ENCODE peak calls at places on chromosomes 2 and 18, in five cellular contexts. Q is heart left ventricle; K is CD8-positive, alpha-beta memory T cell; D is fibroblast of lung; S is IMR-90. W is an unnamed sample.

GRCh38 chr2:163558286-163559009 is 177.4 kb downstream of the FIGN start:
- DNase-seq in Q (no peak), K (no peak), D (peak; percentile 29), S (no peak), W (no peak)

GRCh38 chr2:23549821-23550535 is 165.0 kb downstream of the KLHL29 start:
- DNase-seq in Q (no peak), K (no peak), D (peak; percentile 71), S (peak; percentile 50), W (no peak)

GRCh38 chr2:83478037-83478436 is 981.0 kb downstream of the SUCLG1 start:
- DNase-seq in Q (no peak), K (no peak), D (no peak), S (no peak), W (no peak)

GRCh38 chr18:22700920-22701319 is 232.2 kb upstream of the RBBP8 start:
- DNase-seq in Q (no peak), K (no peak), D (no peak), S (no peak), W (no peak)

GRCh38 chr2:74822771-74823283 is 11.1 kb upstream of the HK2 start:
- DNase-seq in Q (no peak), K (no peak), D (no peak), S (no peak), W (no peak)

GRCh38 chr2:20157606-20157970 is 67.3 kb downstream of the SDC1 start:
- DNase-seq in Q (no peak), K (no peak), D (peak; percentile 28), S (peak; percentile 54), W (no peak)

GRCh38 chr2:109173311-109174171 is 44.5 kb downstream of the SH3RF3 start:
- DNase-seq in Q (peak; percentile 85), K (no peak), D (peak; percentile 94), S (peak; percentile 87), W (peak; percentile 42)

GRCh38 chr18:37956902-37957301 is 391.3 kb upstream of the CELF4 start:
- DNase-seq in Q (no peak), K (no peak), D (no peak), S (no peak), W (no peak)

GRCh38 chr2:64866797-64867196 is 122.4 kb upstream of the SLC1A4 start:
- DNase-seq in Q (no peak), K (no peak), D (peak; percentile 94), S (peak; percentile 98), W (no peak)

GRCh38 chr2:169828141-169828811 is 1.0 kb downstream of the UBR3 start:
- DNase-seq in Q (peak; percentile 68), K (peak; percentile 48), D (peak; percentile 65), S (peak; percentile 41), W (no peak)
- H3K4me1 ChIP-seq in Q (peaks cover 52% of the 10 kb centered on the region), K (peaks cover 43% of the 10 kb centered on the region), D (no peaks in the 10 kb centered on the region), S (peaks cover 2% of the 10 kb centered on the region), W (peaks cover 78% of the 10 kb centered on the region)

GRCh38 chr18:3599861-3600260 is 149.9 kb downstream of the TGIF1 start:
- DNase-seq in Q (no peak), K (no peak), D (no peak), S (no peak), W (no peak)
- H3K4me1 ChIP-seq in Q (peaks cover 53% of the 10 kb centered on the region), K (peaks cover 51% of the 10 kb centered on the region), D (peaks cover 31% of the 10 kb centered on the region), S (peaks cover 22% of the 10 kb centered on the region), W (peaks cover 34% of the 10 kb centered on the region)

DNA sequence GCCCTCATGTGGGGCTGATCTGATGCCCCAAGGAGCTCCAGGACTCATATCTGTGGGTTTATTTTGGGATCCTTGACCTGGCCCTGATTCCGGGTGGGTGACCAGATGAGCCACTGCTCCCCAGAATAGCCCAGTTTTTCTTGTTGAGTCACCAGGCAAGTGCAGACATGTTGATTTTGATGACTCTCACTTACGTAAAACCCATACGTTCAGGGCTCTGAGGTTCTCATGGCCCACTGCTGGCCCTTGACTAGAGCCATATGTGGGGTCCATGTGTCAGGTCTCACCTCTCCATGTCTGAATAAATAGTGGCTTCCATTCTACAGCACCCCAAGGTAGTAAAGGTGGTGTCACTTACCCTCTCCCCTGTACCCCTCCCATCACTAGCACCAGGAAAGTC is 41.9 kb downstream of the CDC42EP3 start:
- DNase-seq in Q (no peak), K (no peak), D (peak; percentile 76), S (peak; percentile 87), W (no peak)
- H3K4me1 ChIP-seq in Q (peaks cover 25% of the 10 kb centered on the region), K (peaks cover 48% of the 10 kb centered on the region), D (peaks cover 14% of the 10 kb centered on the region), S (peaks cover 24% of the 10 kb centered on the region), W (peaks cover 7% of the 10 kb centered on the region)

GRCh38 chr2:237209046-237209375 is 123.3 kb downstream of the COPS8 start:
- DNase-seq in Q (no peak), K (no peak), D (no peak), S (no peak), W (no peak)

GRCh38 chr2:237209885-237210284 is 124.2 kb downstream of the COPS8 start:
- DNase-seq in Q (no peak), K (no peak), D (no peak), S (no peak), W (no peak)

GRCh38 chr2:237207641-237208040 is 122.0 kb downstream of the COPS8 start:
- DNase-seq in Q (peak; percentile 92), K (no peak), D (peak; percentile 49), S (peak; percentile 85), W (peak; percentile 23)

GRCh38 chr2:237210297-237210696 is 124.6 kb downstream of the COPS8 start:
- DNase-seq in Q (no peak), K (no peak), D (no peak), S (no peak), W (no peak)

GRCh38 chr2:237208373-237209045 is 122.8 kb downstream of the COPS8 start:
- DNase-seq in Q (no peak), K (no peak), D (peak; percentile 74), S (peak; percentile 96), W (no peak)
- H3K4me1 ChIP-seq in Q (peaks cover 46% of the 10 kb centered on the region), K (no peaks in the 10 kb centered on the region), D (peaks cover 30% of the 10 kb centered on the region), S (peaks cover 30% of the 10 kb centered on the region), W (peaks cover 16% of the 10 kb centered on the region)

GRCh38 chr2:230866704-230867561 is 2.2 kb downstream of the ITM2C start:
- DNase-seq in Q (no peak), K (peak; percentile 76), D (peak; percentile 27), S (peak; percentile 20), W (peak; percentile 57)

GRCh38 chr2:230870544-230871360 is 6.0 kb downstream of the ITM2C start:
- DNase-seq in Q (no peak), K (no peak), D (peak; percentile 17), S (no peak), W (peak; percentile 24)

GRCh38 chr2:230869691-230870543 is 5.2 kb downstream of the ITM2C start:
- DNase-seq in Q (no peak), K (no peak), D (no peak), S (no peak), W (peak; percentile 18)

GRCh38 chr2:230868151-230868946 is 3.6 kb downstream of the ITM2C start:
- DNase-seq in Q (no peak), K (no peak), D (no peak), S (no peak), W (peak; percentile 15)

GRCh38 chr2:230868947-230869690 is 4.4 kb downstream of the ITM2C start:
- DNase-seq in Q (no peak), K (no peak), D (no peak), S (no peak), W (peak; percentile 20)
- H3K4me1 ChIP-seq in Q (peaks cover 27% of the 10 kb centered on the region), K (peaks cover 35% of the 10 kb centered on the region), D (peaks cover 3% of the 10 kb centered on the region), S (peaks cover 12% of the 10 kb centered on the region), W (peaks cover 84% of the 10 kb centered on the region)

GRCh38 chr2:42133771-42134195 is 35.4 kb upstream of the EML4 start:
- DNase-seq in Q (no peak), K (no peak), D (peak; percentile 38), S (no peak), W (no peak)

GRCh38 chr2:42138163-42139016 is 30.8 kb upstream of the EML4 start:
- DNase-seq in Q (peak; percentile 36), K (no peak), D (peak; percentile 99), S (peak; percentile 98), W (peak; percentile 57)

GRCh38 chr2:42132966-42133641 is 36.0 kb upstream of the EML4 start:
- DNase-seq in Q (peak; percentile 82), K (peak; percentile 87), D (peak; percentile 99), S (peak; percentile 98), W (peak; percentile 93)

GRCh38 chr2:42136832-42137821 is 32.0 kb upstream of the EML4 start:
- DNase-seq in Q (no peak), K (no peak), D (peak; percentile 63), S (no peak), W (no peak)

GRCh38 chr2:42135381-42136312 is 33.5 kb upstream of the EML4 start:
- DNase-seq in Q (no peak), K (no peak), D (no peak), S (no peak), W (no peak)
- H3K4me1 ChIP-seq in Q (peaks cover 65% of the 10 kb centered on the region), K (peaks cover 65% of the 10 kb centered on the region), D (peaks cover 34% of the 10 kb centered on the region), S (peaks cover 30% of the 10 kb centered on the region), W (peaks cover 63% of the 10 kb centered on the region)

DNA sequence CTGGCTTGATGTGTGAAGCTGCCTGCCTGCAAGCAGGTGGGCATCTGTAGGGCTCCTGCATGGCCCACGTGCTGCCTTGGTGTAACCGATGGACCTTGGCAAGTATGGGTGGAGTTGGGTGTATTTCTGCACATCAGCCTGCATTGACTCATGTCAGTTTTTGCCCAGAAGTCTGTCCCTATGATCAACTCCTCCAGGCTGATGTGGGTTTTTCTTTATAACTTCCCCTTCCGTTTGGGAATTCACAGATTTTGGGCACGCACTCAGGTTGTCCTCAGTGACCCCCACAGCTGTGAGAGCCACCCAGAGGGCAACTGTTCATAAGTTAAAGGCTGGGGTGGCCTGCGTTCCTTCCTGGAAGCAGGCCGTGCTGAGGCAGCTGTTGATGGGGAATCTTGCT is 123.3 kb downstream of the NCK2 start:
- DNase-seq in Q (peak; percentile 35), K (no peak), D (no peak), S (no peak), W (no peak)
- H3K4me1 ChIP-seq in Q (peaks cover 36% of the 10 kb centered on the region), K (peaks cover 88% of the 10 kb centered on the region), D (peaks cover 30% of the 10 kb centered on the region), S (peaks cover 19% of the 10 kb centered on the region), W (peaks cover 69% of the 10 kb centered on the region)

GRCh38 chr2:12031871-12032270 is 285.4 kb downstream of the LPIN1 start:
- DNase-seq in Q (no peak), K (no peak), D (no peak), S (no peak), W (no peak)
- H3K4me1 ChIP-seq in Q (no peaks in the 10 kb centered on the region), K (peaks cover 14% of the 10 kb centered on the region), D (peaks cover 7% of the 10 kb centered on the region), S (peaks cover 3% of the 10 kb centered on the region), W (no peaks in the 10 kb centered on the region)

DNA sequence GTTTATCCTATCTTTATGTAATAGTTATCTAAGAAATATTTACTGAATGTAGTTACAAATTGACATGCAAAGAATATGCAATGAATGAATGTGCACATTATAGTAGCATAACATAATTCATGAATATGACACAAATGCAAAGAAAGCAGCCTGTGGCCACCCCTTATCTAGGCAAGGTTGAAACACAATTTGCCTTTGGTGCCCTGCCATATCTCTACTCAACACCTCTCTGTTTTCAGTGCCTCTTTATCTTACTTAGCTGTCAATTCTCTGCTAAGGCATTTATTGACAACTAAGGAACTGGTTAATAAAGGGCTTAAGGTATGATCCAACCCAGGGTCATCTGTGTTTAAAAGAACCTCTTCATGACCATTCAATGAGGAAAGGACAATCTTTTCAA is 18.9 kb downstream of the REV1 start:
- DNase-seq in Q (no peak), K (no peak), D (no peak), S (no peak), W (no peak)
- H3K4me1 ChIP-seq in Q (peaks cover 62% of the 10 kb centered on the region), K (peaks cover 15% of the 10 kb centered on the region), D (peaks cover 4% of the 10 kb centered on the region), S (peaks cover 2% of the 10 kb centered on the region), W (peaks cover 14% of the 10 kb centered on the region)

GRCh38 chr2:146444085-146444484 is 1400.7 kb upstream of the ACVR2A start:
- DNase-seq in Q (no peak), K (no peak), D (no peak), S (no peak), W (no peak)

DNA sequence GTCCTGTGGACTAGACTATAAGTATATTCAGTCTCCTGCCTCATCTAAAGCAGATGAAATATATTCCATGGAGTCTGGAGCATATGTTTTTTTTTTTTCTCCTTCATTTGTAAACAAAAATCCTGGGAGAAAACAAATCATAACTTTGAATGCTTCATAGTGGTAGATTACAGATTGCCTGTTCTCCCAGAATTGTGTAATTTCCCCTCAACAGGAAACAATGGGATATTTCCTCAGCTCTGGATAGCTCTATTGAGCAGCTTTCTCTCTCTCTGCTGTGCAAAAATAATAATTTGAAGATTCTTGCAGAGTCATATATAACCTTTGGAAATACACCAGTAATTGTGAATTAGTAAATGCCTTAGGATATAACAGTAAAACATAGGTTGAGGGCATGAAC is 1406.6 kb upstream of the ACVR2A start:
- DNase-seq in Q (no peak), K (no peak), D (no peak), S (no peak), W (no peak)
- H3K4me1 ChIP-seq in Q (no peaks in the 10 kb centered on the region), K (no peaks in the 10 kb centered on the region), D (no peaks in the 10 kb centered on the region), S (no peaks in the 10 kb centered on the region), W (no peaks in the 10 kb centered on the region)